ENCODE peak calls at places on chromosomes 12 and 14, in nine cellular contexts. H is astrocyte of the spinal cord, V is astrocyte, Q is AG10803, Y is retinal pigment epithelial cell, G is progenitor cell of endocrine pancreas, S is ascending aorta, I is mucosa of descending colon, W is fibroblast of mammary gland. M is an unnamed sample.

GRCh38 chr12:66030217-66030781 is 100.3 kb downstream of the LLPH start:
- DNase-seq in Y (no peak), Q (no peak), I (no peak), V (no peak), S (no peak), G (no peak), H (no peak), W (no peak), M (no peak)

GRCh38 chr14:73059326-73059725 is 992 bp downstream of the RBM25 start:
- DNase-seq in I (no peak), V (peak; percentile 19), S (no peak), G (no peak), H (peak; percentile 38), Q (peak; percentile 45), W (peak; percentile 21), Y (peak; percentile 33), M (no peak)

GRCh38 chr14:101739446-101740141 is 21.9 kb upstream of the PPP2R5C start:
- DNase-seq in S (no peak), Q (no peak), H (no peak), V (no peak), I (no peak), G (no peak), W (no peak), Y (no peak), M (no peak)

GRCh38 chr14:64983439-64984310 is 3.0 kb upstream of the FNTB start:
- DNase-seq in V (no peak), H (peak; percentile 72), W (peak; percentile 67), I (no peak), Y (no peak), G (no peak), Q (peak; percentile 68), S (no peak), M (no peak)

GRCh38 chr14:24335461-24336146 is 733 bp upstream of the ADCY4 start:
- DNase-seq in H (no peak), Q (no peak), G (no peak), I (no peak), W (no peak), S (no peak), Y (no peak), V (no peak), M (no peak)

GRCh38 chr12:50234347-50234746 is 49.0 kb downstream of the LIMA1 start:
- DNase-seq in I (no peak), G (no peak), S (no peak), H (no peak), V (no peak), Q (no peak), Y (no peak), W (peak; percentile 70), M (no peak)

GRCh38 chr12:88299567-88300101 is 157.5 kb downstream of the TMTC3 start:
- DNase-seq in G (no peak), Y (peak; percentile 91), S (no peak), V (peak; percentile 99), H (peak; percentile 96), W (peak; percentile 99), I (no peak), Q (peak; percentile 98), M (no peak)

GRCh38 chr12:80624986-80625530 is 82.4 kb upstream of the MYF6 start:
- DNase-seq in Y (no peak), W (no peak), S (no peak), V (no peak), I (no peak), H (peak; percentile 5), Q (no peak), G (no peak), M (no peak)

GRCh38 chr14:50087350-50088116 is 28.8 kb downstream of the VCPKMT start:
- DNase-seq in G (no peak), W (no peak), V (no peak), I (no peak), H (no peak), Y (no peak), S (no peak), Q (no peak), M (no peak)

GRCh38 chr12:5718073-5718472 is 227.0 kb downstream of the ANO2 start:
- DNase-seq in V (no peak), I (no peak), Y (no peak), Q (no peak), G (no peak), W (no peak), H (no peak), S (no peak), M (no peak)

GRCh38 chr12:96241484-96242256 is 47.5 kb downstream of the ELK3 start:
- DNase-seq in S (no peak), H (peak; percentile 72), Y (no peak), Q (peak; percentile 98), W (peak; percentile 89), I (no peak), G (no peak), V (peak; percentile 79), M (peak; percentile 74)

GRCh38 chr14:99145307-99145706 is 126.7 kb downstream of the BCL11B start:
- DNase-seq in S (no peak), G (no peak), W (no peak), H (no peak), Q (no peak), V (no peak), I (no peak), Y (no peak), M (no peak)

GRCh38 chr12:60266381-60266852 is 670.6 kb downstream of the SLC16A7 start:
- DNase-seq in Y (peak; percentile 25), S (no peak), I (no peak), V (peak; percentile 86), H (peak; percentile 85), G (no peak), W (peak; percentile 64), Q (peak; percentile 26), M (no peak)

GRCh38 chr14:64990291-64990690 is 3.6 kb downstream of the FNTB start:
- DNase-seq in G (no peak), Y (no peak), W (no peak), V (no peak), H (no peak), Q (no peak), S (no peak), I (no peak), M (no peak)

GRCh38 chr12:86730233-86730632 is 474.0 kb upstream of the MGAT4C start:
- DNase-seq in G (no peak), H (no peak), I (no peak), V (no peak), W (no peak), Q (no peak), S (no peak), Y (no peak), M (no peak)

GRCh38 chr12:120468846-120469449 is 600 bp downstream of the SRSF9 start:
- DNase-seq in Y (no peak), W (no peak), H (peak; percentile 29), I (peak; percentile 58), Q (peak; percentile 13), G (no peak), V (no peak), S (no peak), M (peak; percentile 47)

GRCh38 chr14:103391048-103391447 is 5.8 kb downstream of the MARK3 start:
- DNase-seq in S (no peak), I (no peak), Y (peak; percentile 68), H (peak; percentile 84), G (no peak), V (peak; percentile 62), W (peak; percentile 80), Q (peak; percentile 92), M (no peak)
- TF ChIP-seq CTCF in S (peak; percentile 16), I (peak; percentile 28), Y (peak; percentile 73), H (peak; percentile 67), G (peak; percentile 76), V (peak; percentile 86), W (peak; percentile 80), Q (peak; percentile 72), M (peak; percentile 96)

GRCh38 chr14:93953263-93953662 is 23.1 kb downstream of the ASB2 start:
- DNase-seq in H (no peak), V (no peak), S (no peak), G (no peak), Q (no peak), W (no peak), I (no peak), Y (no peak), M (no peak)
- TF ChIP-seq CTCF in H (no peak), V (no peak), S (no peak), G (peak; percentile 18), Q (no peak), W (no peak), I (no peak), Y (peak; percentile 12), M (peak; percentile 18)

GRCh38 chr14:97408503-97408902 is 611.3 kb downstream of the VRK1 start:
- DNase-seq in G (no peak), H (no peak), V (no peak), Q (no peak), W (no peak), S (no peak), Y (no peak), I (no peak), M (no peak)

GRCh38 chr14:97411938-97412612 is 614.9 kb downstream of the VRK1 start:
- DNase-seq in Y (no peak), S (no peak), I (no peak), W (no peak), Q (no peak), V (no peak), H (no peak), G (no peak), M (no peak)

GRCh38 chr14:97412933-97413574 is 615.9 kb downstream of the VRK1 start:
- DNase-seq in W (no peak), H (no peak), I (no peak), Q (no peak), G (no peak), Y (no peak), V (no peak), S (no peak), M (no peak)

GRCh38 chr14:97408937-97409860 is 612.0 kb downstream of the VRK1 start:
- DNase-seq in V (no peak), Y (no peak), G (no peak), H (no peak), W (no peak), I (no peak), Q (no peak), S (no peak), M (no peak)

GRCh38 chr14:97410667-97411286 is 613.6 kb downstream of the VRK1 start:
- DNase-seq in Y (no peak), S (no peak), V (no peak), Q (no peak), G (no peak), H (no peak), I (no peak), W (no peak), M (no peak)
- TF ChIP-seq CTCF in Y (peak; percentile 32), S (no peak), V (no peak), Q (peak; percentile 4), G (no peak), H (no peak), I (no peak), W (no peak), M (no peak)

DNA sequence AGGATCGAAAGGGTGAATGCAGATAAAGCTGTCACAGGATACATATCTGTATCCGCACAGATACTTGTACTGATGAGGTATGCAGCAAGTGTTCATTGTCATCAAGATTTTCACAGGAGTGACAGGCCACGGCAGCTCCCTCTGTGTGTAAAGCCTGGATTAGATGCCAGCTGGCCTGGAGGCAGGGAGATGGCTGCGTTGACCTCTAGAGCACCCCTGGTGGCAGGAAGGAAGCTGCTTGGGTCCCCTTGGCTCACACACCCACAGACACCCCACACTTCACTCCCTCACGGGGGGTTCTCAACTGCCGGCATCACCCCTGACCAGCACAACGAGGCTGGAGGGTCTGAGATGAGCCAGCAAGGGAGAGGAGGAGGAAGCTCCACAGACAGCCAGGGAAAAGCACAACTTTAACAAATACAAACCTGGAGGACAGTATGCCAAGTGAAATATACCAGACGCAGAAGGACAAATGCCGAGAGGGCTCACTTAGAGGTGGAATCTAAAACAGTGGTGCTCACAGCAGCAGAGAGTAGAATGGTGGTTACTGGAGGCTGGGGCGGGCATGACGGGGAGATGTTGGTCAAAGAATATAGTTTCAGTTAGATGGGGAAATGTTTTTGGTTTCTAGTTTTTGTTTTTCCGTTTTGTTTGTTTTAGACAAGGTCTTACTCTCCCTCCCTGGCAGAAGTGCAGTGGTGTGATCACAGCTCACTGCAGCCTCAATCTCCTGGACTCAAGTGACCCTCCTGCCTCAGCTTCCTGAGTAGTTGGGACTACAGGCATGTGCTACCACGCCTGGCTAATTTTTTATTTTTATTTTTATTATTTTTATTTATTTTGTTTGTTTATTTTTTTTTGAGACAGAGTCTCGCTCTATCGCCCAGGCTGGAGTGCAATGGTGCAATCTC is 45.7 kb downstream of the TEAD4 start:
- DNase-seq in V (no peak), Q (peak; percentile 6), S (no peak), W (no peak), I (no peak), G (no peak), H (no peak), Y (no peak), M (no peak)
- TF ChIP-seq CTCF in V (no peak), Q (peak; percentile 16), S (no peak), W (peak; percentile 14), I (no peak), G (peak; percentile 41), H (peak; percentile 28), Y (peak; percentile 42), M (no peak)

M was measured in CD14-positive monocyte.